ENCODE peak calls at places on chromosome 3, in eight cellular contexts. One of them, this sample, is unnamed.

GRCh38 chr3:104069114-104069513 is 1297.6 kb upstream of the ALCAM start:
- DNase-seq in iPS DF 6.9: no peak
- DNase-seq in AG08395: no peak
- DNase-seq in IMR-90: no peak
- DNase-seq in NCI-H146: no peak
- DNase-seq in NCI-H1105: no peak
- DNase-seq in AG08396: no peak
- DNase-seq in pancreas: no peak
- DNase-seq in this sample: no peak

GRCh38 chr3:149273096-149273751 is 51.6 kb upstream of the CP start:
- DNase-seq in iPS DF 6.9: peak
- DNase-seq in AG08395: peak
- DNase-seq in IMR-90: peak
- DNase-seq in NCI-H146: peak
- DNase-seq in NCI-H1105: peak
- DNase-seq in AG08396: peak
- DNase-seq in pancreas: no peak
- DNase-seq in this sample: no peak

GRCh38 chr3:151086484-151087456 is 1.3 kb downstream of the MED12L start:
- DNase-seq in iPS DF 6.9: no peak
- DNase-seq in AG08395: peak
- DNase-seq in IMR-90: peak
- DNase-seq in NCI-H146: peak
- DNase-seq in NCI-H1105: peak
- DNase-seq in AG08396: peak
- DNase-seq in pancreas: peak
- DNase-seq in this sample: peak

GRCh38 chr3:127857270-127857801 is 35.0 kb upstream of the MGLL start:
- DNase-seq in iPS DF 6.9: no peak
- DNase-seq in AG08395: peak
- DNase-seq in IMR-90: peak
- DNase-seq in NCI-H146: peak
- DNase-seq in NCI-H1105: no peak
- DNase-seq in AG08396: no peak
- DNase-seq in pancreas: no peak
- DNase-seq in this sample: no peak

GRCh38 chr3:112425858-112426750 is 73.2 kb downstream of the BTLA start:
- DNase-seq in iPS DF 6.9: no peak
- DNase-seq in AG08395: no peak
- DNase-seq in IMR-90: no peak
- DNase-seq in NCI-H146: no peak
- DNase-seq in NCI-H1105: no peak
- DNase-seq in AG08396: no peak
- DNase-seq in pancreas: no peak
- DNase-seq in this sample: no peak

GRCh38 chr3:2599471-2599870 is 500.8 kb downstream of the CNTN4 start:
- DNase-seq in iPS DF 6.9: no peak
- DNase-seq in AG08395: no peak
- DNase-seq in IMR-90: no peak
- DNase-seq in NCI-H146: no peak
- DNase-seq in NCI-H1105: no peak
- DNase-seq in AG08396: no peak
- DNase-seq in pancreas: no peak
- DNase-seq in this sample: no peak

GRCh38 chr3:12139111-12139511 is 19.6 kb downstream of the TIMP4 start:
- DNase-seq in iPS DF 6.9: no peak
- DNase-seq in AG08395: peak
- DNase-seq in IMR-90: peak
- DNase-seq in NCI-H146: no peak
- DNase-seq in NCI-H1105: no peak
- DNase-seq in AG08396: peak
- DNase-seq in pancreas: no peak
- DNase-seq in this sample: no peak

GRCh38 chr3:87792532-87793321 is 266.1 kb downstream of the CGGBP1 start:
- DNase-seq in iPS DF 6.9: no peak
- DNase-seq in AG08395: no peak
- DNase-seq in IMR-90: no peak
- DNase-seq in NCI-H146: peak
- DNase-seq in NCI-H1105: no peak
- DNase-seq in AG08396: no peak
- DNase-seq in pancreas: peak
- DNase-seq in this sample: peak

GRCh38 chr3:134601539-134602439 is 49.0 kb downstream of the KY start:
- DNase-seq in iPS DF 6.9: no peak
- DNase-seq in AG08395: peak
- DNase-seq in IMR-90: peak
- DNase-seq in NCI-H146: peak
- DNase-seq in NCI-H1105: peak
- DNase-seq in AG08396: peak
- DNase-seq in pancreas: no peak
- DNase-seq in this sample: no peak

GRCh38 chr3:171347017-171347979 is 112.9 kb downstream of the TNIK start:
- DNase-seq in iPS DF 6.9: no peak
- DNase-seq in AG08395: no peak
- DNase-seq in IMR-90: peak
- DNase-seq in NCI-H146: no peak
- DNase-seq in NCI-H1105: no peak
- DNase-seq in AG08396: peak
- DNase-seq in pancreas: no peak
- DNase-seq in this sample: peak

GRCh38 chr3:8283180-8283579 is 218.4 kb upstream of the LMCD1 start:
- DNase-seq in iPS DF 6.9: no peak
- DNase-seq in AG08395: no peak
- DNase-seq in IMR-90: no peak
- DNase-seq in NCI-H146: no peak
- DNase-seq in NCI-H1105: no peak
- DNase-seq in AG08396: no peak
- DNase-seq in pancreas: no peak
- DNase-seq in this sample: no peak

GRCh38 chr3:50382271-50382670 is 22.9 kb upstream of the TMEM115 start:
- DNase-seq in iPS DF 6.9: no peak
- DNase-seq in AG08395: no peak
- DNase-seq in IMR-90: no peak
- DNase-seq in NCI-H146: no peak
- DNase-seq in NCI-H1105: no peak
- DNase-seq in AG08396: no peak
- DNase-seq in pancreas: no peak
- DNase-seq in this sample: no peak

GRCh38 chr3:153591566-153592221 is 429.7 kb downstream of the RAP2B start:
- DNase-seq in iPS DF 6.9: no peak
- DNase-seq in AG08395: no peak
- DNase-seq in IMR-90: no peak
- DNase-seq in NCI-H146: no peak
- DNase-seq in NCI-H1105: no peak
- DNase-seq in AG08396: no peak
- DNase-seq in pancreas: no peak
- DNase-seq in this sample: no peak

GRCh38 chr3:69442771-69443197 is 56.9 kb upstream of the FRMD4B start:
- DNase-seq in iPS DF 6.9: no peak
- DNase-seq in AG08395: no peak
- DNase-seq in IMR-90: no peak
- DNase-seq in NCI-H146: no peak
- DNase-seq in NCI-H1105: no peak
- DNase-seq in AG08396: no peak
- DNase-seq in pancreas: no peak
- DNase-seq in this sample: no peak

GRCh38 chr3:119323401-119324107 is 29.4 kb downstream of the ARHGAP31 start:
- DNase-seq in iPS DF 6.9: no peak
- DNase-seq in AG08395: no peak
- DNase-seq in IMR-90: no peak
- DNase-seq in NCI-H146: peak
- DNase-seq in NCI-H1105: peak
- DNase-seq in AG08396: no peak
- DNase-seq in pancreas: peak
- DNase-seq in this sample: no peak

This sample was measured in left lung.